ENCODE peak calls at places on chromosomes 6 and 20, in seven cellular contexts. K is nephron progenitor cell; Q is psoas muscle; O is neural crest cell; U is fibroblast of villous mesenchyme; M is upper lobe of right lung; L is CD4-positive, alpha-beta T cell. J is an unnamed sample.

GRCh38 chr20:63350597-63351379 is 10.4 kb downstream of the CHRNA4 start:
- DNase-seq in O (no peak), Q (no peak), U (no peak), L (no peak), K (no peak), M (no peak), J (no peak)

GRCh38 chr6:5667737-5668136 is 339.0 kb downstream of the NRN1 start:
- DNase-seq in L (no peak), O (no peak), Q (no peak), U (no peak), M (no peak), K (no peak), J (no peak)

GRCh38 chr20:9838378-9839295 is at the start of gene PAK5:
- DNase-seq in O (peak), K (peak), U (peak), L (no peak), M (peak), Q (peak), J (peak)

GRCh38 chr20:51529758-51530157 is 12.8 kb downstream of the NFATC2 start:
- DNase-seq in L (no peak), K (no peak), Q (no peak), U (no peak), O (no peak), M (no peak), J (no peak)

GRCh38 chr6:28896505-28897392 is 27.0 kb downstream of the TRIM27 start:
- DNase-seq in M (peak), Q (peak), L (peak), O (peak), K (peak), U (peak), J (peak)

GRCh38 chr6:157518399-157519250 is 137.6 kb downstream of the ZDHHC14 start:
- DNase-seq in K (no peak), L (no peak), O (no peak), U (peak), M (no peak), Q (no peak), J (no peak)

GRCh38 chr20:63095718-63096654 is 89.2 kb upstream of the BHLHE23 start:
- DNase-seq in K (peak), U (no peak), L (no peak), O (no peak), Q (no peak), M (peak), J (peak)

GRCh38 chr6:75157336-75157735 is 48.5 kb downstream of the COL12A1 start:
- DNase-seq in M (no peak), L (no peak), U (no peak), Q (no peak), O (no peak), K (no peak), J (no peak)

GRCh38 chr6:63597142-63598000 is 25.1 kb downstream of the LOC128125822 start:
- DNase-seq in O (no peak), M (no peak), U (no peak), Q (no peak), K (no peak), L (no peak), J (no peak)

GRCh38 chr6:129680633-129681032 is 29.3 kb downstream of the ARHGAP18 start:
- DNase-seq in Q (no peak), K (no peak), M (no peak), U (no peak), O (no peak), L (no peak), J (no peak)

GRCh38 chr20:58470336-58470978 is 44.7 kb downstream of the APCDD1L start:
- DNase-seq in M (no peak), Q (no peak), O (no peak), L (no peak), U (no peak), K (no peak), J (peak)

GRCh38 chr6:30101939-30102700 is 10.8 kb downstream of the TRIM31 start:
- DNase-seq in M (peak), L (peak), Q (peak), K (peak), O (peak), U (peak), J (peak)

GRCh38 chr6:79385333-79385732 is 150.9 kb upstream of the HMGN3 start:
- DNase-seq in U (no peak), M (no peak), L (no peak), O (no peak), K (no peak), Q (no peak), J (no peak)

GRCh38 chr20:39268566-39268965 is 306.4 kb downstream of the DHX35 start:
- DNase-seq in U (no peak), Q (no peak), K (no peak), L (no peak), M (no peak), O (no peak), J (no peak)

GRCh38 chr20:8431538-8432434 is 299.7 kb downstream of the PLCB1 start:
- DNase-seq in U (peak), O (no peak), K (no peak), L (no peak), M (peak), Q (peak), J (no peak)

GRCh38 chr20:3923818-3924217 is 34.6 kb downstream of the PANK2 start:
- DNase-seq in U (peak), K (no peak), L (no peak), M (no peak), O (no peak), Q (no peak), J (no peak)

GRCh38 chr20:63132131-63132714 is 83.7 kb downstream of the YTHDF1 start:
- DNase-seq in Q (no peak), K (peak), U (no peak), L (no peak), O (no peak), M (peak), J (peak)

GRCh38 chr20:582204-582603 is 27.9 kb downstream of the TCF15 start:
- DNase-seq in K (no peak), M (no peak), L (no peak), O (no peak), Q (no peak), U (no peak), J (no peak)

GRCh38 chr20:41534842-41535241 is 83.3 kb downstream of the CHD6 start:
- DNase-seq in O (no peak), K (no peak), U (no peak), M (no peak), Q (no peak), L (no peak), J (no peak)

GRCh38 chr20:9330151-9330550 is 184.2 kb upstream of the LAMP5 start:
- DNase-seq in L (no peak), O (no peak), Q (no peak), U (no peak), M (no peak), K (no peak), J (no peak)

GRCh38 chr6:67411036-67411435 is 1224.0 kb upstream of the ADGRB3 start:
- DNase-seq in O (no peak), Q (no peak), K (no peak), M (no peak), L (no peak), U (no peak), J (no peak)

GRCh38 chr6:67412035-67412434 is 1223.0 kb upstream of the ADGRB3 start:
- DNase-seq in M (no peak), K (no peak), Q (no peak), L (no peak), U (no peak), O (no peak), J (no peak)
- TF ChIP-seq CTCF in M (no peak), K (no peak), Q (no peak), L (no peak), U (no peak), O (no peak), J (no peak)

DNA sequence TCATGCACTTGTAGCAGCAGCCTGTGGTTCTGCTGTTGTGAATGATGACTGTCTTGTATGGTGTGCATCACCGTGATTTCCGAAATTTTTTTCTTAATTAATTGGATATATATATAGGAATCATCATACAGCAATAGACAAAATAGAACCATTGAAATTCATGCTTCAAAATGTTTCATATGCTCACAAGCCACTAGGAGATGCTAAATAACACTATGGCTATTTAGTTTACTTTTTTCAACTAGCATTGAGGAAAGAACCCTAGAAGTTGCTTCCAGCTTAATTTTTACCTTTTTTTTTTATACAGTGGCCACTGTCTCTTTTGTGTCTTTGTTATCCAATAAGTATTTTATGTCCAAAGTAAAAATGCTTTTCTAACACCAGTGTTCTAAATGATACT is 485.4 kb downstream of the CDKAL1 start:
- DNase-seq in Q (no peak), U (peak), O (no peak), L (no peak), M (no peak), K (no peak), J (no peak)
- TF ChIP-seq CTCF in Q (no peak), U (peak), O (no peak), L (no peak), M (no peak), K (no peak), J (peak)

GRCh38 chr6:33958208-33958862 is 154.5 kb upstream of the MLN start:
- DNase-seq in M (peak), O (no peak), K (peak), Q (no peak), U (peak), L (no peak), J (no peak)
- TF ChIP-seq CTCF in M (peak), O (peak), K (peak), Q (no peak), U (peak), L (peak), J (peak)

DNA sequence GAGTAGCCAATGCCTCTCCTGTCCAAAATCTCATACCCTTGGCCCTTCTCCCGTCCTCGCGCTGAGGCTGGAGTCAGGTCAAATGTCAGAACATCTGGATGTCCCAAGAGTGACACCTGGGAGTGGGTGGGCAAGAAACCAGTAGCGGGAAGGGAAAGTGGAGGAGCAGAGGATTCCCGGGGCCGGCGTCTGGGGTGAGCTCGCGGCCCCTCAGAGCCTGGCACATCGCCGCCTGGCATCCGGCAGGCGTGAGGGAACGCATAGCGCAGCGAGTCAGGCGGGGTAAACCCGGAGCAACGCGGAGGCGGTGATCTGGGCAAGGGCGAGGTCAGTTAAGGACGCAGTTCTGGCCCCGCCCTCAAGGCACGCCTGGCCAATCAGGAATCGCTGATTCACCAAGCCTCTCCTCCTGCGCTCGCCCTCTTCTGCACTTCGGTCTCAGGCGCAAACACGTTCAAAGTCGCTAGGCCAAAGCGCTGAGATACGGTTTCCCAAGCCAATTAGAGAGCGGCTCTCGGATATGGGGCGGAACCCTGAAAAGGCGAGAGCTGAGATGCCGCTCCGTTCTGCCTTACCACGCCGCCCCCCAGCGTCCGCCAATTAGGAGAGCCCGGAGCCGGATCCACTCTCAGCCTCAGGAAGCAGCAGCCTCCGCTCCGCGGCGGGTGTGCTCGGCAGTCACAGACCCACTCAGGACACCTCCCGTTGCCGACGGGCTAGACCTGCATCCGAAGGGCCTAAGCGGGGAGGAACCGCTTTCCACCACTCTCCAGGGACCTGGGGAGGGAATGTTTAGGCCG is 22.5 kb downstream of the VPS52 start:
- DNase-seq in K (peak), U (peak), M (peak), L (peak), Q (peak), O (peak), J (peak)
- TF ChIP-seq CTCF in K (no peak), U (no peak), M (peak), L (peak), Q (no peak), O (peak), J (no peak)